ENCODE peak calls at places on chromosomes 6 and 20, in six cellular contexts. T, M, F, R, B and O are unnamed samples. For H3K36me3 and H3K4me1, the result is how much of the 10 kb centered on the place peaks cover.

GRCh38 chr20:20083796-20084195 is 31.5 kb downstream of the CFAP61 start:
- DNase-seq in B (no peak), T (no peak), M (peak), F (no peak), R (no peak), O (no peak)

GRCh38 chr6:7919871-7920270 is 9.3 kb upstream of the TXNDC5 start:
- DNase-seq in T (no peak), F (no peak), B (no peak), M (no peak), R (no peak), O (no peak)

GRCh38 chr20:10555865-10556308 is 117.9 kb downstream of the JAG1 start:
- DNase-seq in R (no peak), F (no peak), B (no peak), M (no peak), T (no peak), O (no peak)

GRCh38 chr6:7204726-7205125 is 97.0 kb downstream of the RREB1 start:
- DNase-seq in M (no peak), F (no peak), R (no peak), T (no peak), B (no peak), O (no peak)

GRCh38 chr6:93059911-93060310 is 359.4 kb downstream of the EPHA7 start:
- DNase-seq in R (no peak), F (no peak), T (no peak), M (no peak), B (no peak), O (no peak)

GRCh38 chr6:166633732-166634535 is 6.9 kb upstream of the RPS6KA2 start:
- DNase-seq in B (no peak), M (no peak), R (no peak), F (no peak), T (no peak), O (no peak)

GRCh38 chr6:130324657-130325056 is 41.2 kb upstream of the TMEM200A start:
- DNase-seq in B (no peak), R (no peak), T (no peak), F (no peak), M (no peak), O (no peak)

GRCh38 chr6:24117016-24117415 is 9.0 kb upstream of the NRSN1 start:
- DNase-seq in F (no peak), B (no peak), R (no peak), M (no peak), T (no peak), O (no peak)

GRCh38 chr6:75090574-75090973 is 115.3 kb downstream of the COL12A1 start:
- DNase-seq in F (no peak), M (no peak), R (no peak), T (no peak), B (no peak), O (no peak)

GRCh38 chr20:31790401-31790800 is 28.8 kb upstream of the MYLK2 start:
- DNase-seq in M (no peak), B (no peak), R (no peak), T (no peak), F (no peak), O (no peak)

GRCh38 chr20:4956200-4956810 is 45.0 kb downstream of the SLC23A2 start:
- DNase-seq in M (no peak), B (no peak), T (no peak), R (no peak), F (no peak), O (no peak)

GRCh38 chr6:53347921-53348435 is 772 bp downstream of the ELOVL5 start:
- DNase-seq in F (peak), M (no peak), T (peak), R (peak), B (peak), O (peak)

GRCh38 chr6:125245523-125246264 is 56.1 kb downstream of the HDDC2 start:
- DNase-seq in M (no peak), R (no peak), F (no peak), T (no peak), B (no peak), O (no peak)

GRCh38 chr20:44600301-44600700 is 17.9 kb downstream of the PKIG start:
- DNase-seq in T (no peak), F (no peak), R (peak), B (no peak), M (no peak), O (no peak)

GRCh38 chr20:36819662-36820061 is 46.1 kb upstream of the DSN1 start:
- DNase-seq in R (no peak), T (no peak), B (no peak), F (no peak), M (no peak), O (no peak)

GRCh38 chr6:168699631-168700315 is 258.8 kb downstream of the SMOC2 start:
- DNase-seq in R (no peak), B (no peak), T (no peak), F (peak), M (no peak), O (no peak)

GRCh38 chr6:43919774-43920173 is 149.8 kb downstream of the VEGFA start:
- DNase-seq in R (no peak), T (no peak), B (no peak), M (no peak), F (no peak), O (no peak)

GRCh38 chr6:30763618-30764489 is 19.5 kb upstream of the IER3 start:
- DNase-seq in T (no peak), B (no peak), F (no peak), R (no peak), M (peak), O (no peak)

GRCh38 chr20:12660918-12661317 is 347.9 kb upstream of the SPTLC3 start:
- DNase-seq in T (no peak), M (no peak), B (no peak), R (no peak), F (no peak), O (no peak)

DNA sequence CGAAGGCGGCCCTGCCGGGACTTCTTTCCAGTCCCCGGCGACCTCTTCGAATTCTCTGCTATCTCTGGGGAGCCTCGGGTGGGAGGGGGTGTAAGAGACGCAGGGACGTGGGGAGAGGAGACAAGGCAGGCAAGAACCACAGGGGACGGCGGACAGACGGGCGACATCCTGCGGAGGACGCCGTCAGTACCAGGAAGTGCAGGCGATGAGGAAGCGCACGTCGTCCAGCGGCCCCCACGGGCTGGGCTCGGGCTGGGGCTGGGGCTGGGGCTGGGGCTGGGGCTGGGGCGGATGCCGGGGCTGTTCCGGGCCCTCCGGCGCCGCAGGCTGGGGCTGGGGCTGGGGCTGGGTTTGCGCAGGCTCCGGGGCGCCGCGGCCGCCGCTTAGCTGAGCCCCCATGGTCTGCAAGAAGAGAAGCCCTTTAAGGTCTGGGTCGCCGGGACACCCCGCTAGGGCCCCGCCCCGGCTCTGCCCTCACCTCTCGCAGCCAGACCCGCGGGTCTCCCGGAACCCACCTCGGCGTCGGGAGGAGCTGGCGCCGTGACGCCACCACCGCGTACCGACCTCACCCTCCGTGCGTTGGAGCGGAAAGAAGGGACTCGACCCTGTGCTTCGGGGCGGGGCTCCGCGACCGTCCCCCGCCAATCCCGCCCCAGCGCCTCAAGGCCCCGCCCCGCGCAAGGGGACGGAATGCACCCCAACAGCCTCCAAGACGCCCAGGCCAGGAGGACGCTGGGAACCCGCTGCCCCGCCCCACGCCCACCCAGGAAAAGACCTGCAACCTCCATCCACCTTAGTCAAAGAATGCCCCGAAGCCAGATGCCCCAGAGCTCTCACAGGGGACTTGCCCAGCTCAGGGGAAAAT is at the start of gene MMP24OS:
- DNase-seq in F (peak), T (peak), M (peak), R (peak), B (peak), O (peak)
- H3K36me3 ChIP-seq in F (under half), T (under half), M (under half), R (under half), B (under half), O (under half)

GRCh38 chr6:17705428-17705777 is 1.3 kb downstream of the NUP153 start:
- DNase-seq in R (no peak), F (peak), M (no peak), B (no peak), T (no peak), O (no peak)
- TF ChIP-seq POLR2A in R (no peak), F (no peak), M (no peak), B (no peak), T (no peak), O (no peak)

DNA sequence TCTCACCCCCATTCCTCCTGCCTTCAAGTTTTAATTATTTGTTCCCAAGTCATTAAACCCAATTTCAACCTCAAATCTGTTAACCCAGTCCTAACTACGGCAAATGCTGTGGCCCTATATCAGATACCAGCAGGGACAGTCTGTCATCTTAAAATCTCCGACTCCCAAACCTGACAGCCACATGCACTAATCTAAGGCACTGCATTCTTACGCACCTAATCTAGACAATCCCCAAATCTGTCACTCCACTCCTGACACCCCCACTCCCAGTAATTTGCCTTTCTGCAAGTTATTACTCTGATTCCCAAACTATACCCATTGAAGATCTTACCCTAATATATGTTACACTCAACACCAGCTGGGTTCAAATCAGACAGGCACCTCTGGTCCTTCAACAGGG is 2.5 kb downstream of the MTCH1 start:
- DNase-seq in M (no peak), R (no peak), B (no peak), F (no peak), T (no peak), O (no peak)
- H3K4me1 ChIP-seq in M (under half), R (half or more), B (half or more), F (under half), T (under half), O (half or more)

DNA sequence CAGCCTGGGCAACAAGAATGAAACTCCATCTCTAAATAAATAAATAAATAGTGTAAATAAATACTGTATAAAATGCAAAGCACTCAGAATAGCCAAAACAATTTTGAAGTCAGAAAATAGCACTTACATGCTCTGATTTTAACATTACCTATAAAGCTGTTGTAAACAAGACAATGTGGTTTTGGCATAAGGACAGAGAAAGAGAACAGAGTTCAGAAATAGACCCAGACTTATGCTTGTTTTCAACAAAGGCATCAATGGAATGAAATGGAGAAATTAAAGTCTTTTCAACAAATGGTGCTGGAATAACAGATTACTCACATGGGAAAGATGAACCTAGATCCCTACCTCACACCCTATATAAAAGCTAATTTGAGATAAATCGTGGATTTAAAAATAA is 10.4 kb downstream of the ACAT2 start:
- DNase-seq in T (no peak), F (no peak), R (no peak), B (no peak), M (no peak), O (no peak)
- H3K36me3 ChIP-seq in T (under half), F (under half), R (half or more), B (under half), M (under half), O (half or more)

GRCh38 chr20:59019217-59019616 is at the start of gene TUBB1:
- DNase-seq in B (peak), M (no peak), F (no peak), R (no peak), T (no peak), O (peak)
- TF ChIP-seq POLR2A in B (no peak), M (no peak), F (no peak), R (no peak), T (no peak), O (no peak)

GRCh38 chr6:15375638-15376290 is 129.9 kb downstream of the JARID2 start:
- DNase-seq in B (no peak), M (no peak), F (no peak), T (no peak), R (no peak), O (no peak)

GRCh38 chr6:15380354-15380753 is 134.5 kb downstream of the JARID2 start:
- DNase-seq in T (no peak), F (no peak), R (no peak), M (no peak), B (no peak), O (no peak)

GRCh38 chr6:15378864-15379263 is 133.0 kb downstream of the JARID2 start:
- DNase-seq in F (no peak), B (no peak), M (no peak), R (no peak), T (no peak), O (no peak)

GRCh38 chr6:15376900-15377487 is 131.1 kb downstream of the JARID2 start:
- DNase-seq in B (no peak), R (no peak), F (no peak), T (no peak), M (no peak), O (no peak)

DNA sequence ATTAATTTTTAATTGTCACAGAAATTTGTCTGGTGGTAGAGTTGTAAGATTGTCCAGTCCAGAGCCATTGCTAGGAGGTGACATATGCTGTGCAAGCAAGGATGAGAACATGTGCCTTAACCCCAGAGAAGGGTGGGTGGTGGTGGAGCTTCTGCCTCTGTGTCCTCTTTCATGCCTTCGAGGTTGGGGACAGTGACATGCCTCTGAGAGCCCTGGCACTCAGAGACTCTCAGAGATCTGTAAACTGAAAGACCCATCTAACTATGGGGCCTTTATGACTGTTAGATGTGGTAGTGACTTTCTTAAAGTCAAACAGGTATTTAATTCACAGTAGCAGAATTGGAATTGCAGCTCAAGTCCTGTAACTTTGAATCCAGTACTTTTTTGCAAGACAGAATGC is 132.4 kb downstream of the JARID2 start:
- DNase-seq in T (no peak), M (no peak), B (no peak), F (no peak), R (no peak), O (no peak)
- H3K4me1 ChIP-seq in T (under half), M (under half), B (under half), F (under half), R (under half), O (under half)

DNA sequence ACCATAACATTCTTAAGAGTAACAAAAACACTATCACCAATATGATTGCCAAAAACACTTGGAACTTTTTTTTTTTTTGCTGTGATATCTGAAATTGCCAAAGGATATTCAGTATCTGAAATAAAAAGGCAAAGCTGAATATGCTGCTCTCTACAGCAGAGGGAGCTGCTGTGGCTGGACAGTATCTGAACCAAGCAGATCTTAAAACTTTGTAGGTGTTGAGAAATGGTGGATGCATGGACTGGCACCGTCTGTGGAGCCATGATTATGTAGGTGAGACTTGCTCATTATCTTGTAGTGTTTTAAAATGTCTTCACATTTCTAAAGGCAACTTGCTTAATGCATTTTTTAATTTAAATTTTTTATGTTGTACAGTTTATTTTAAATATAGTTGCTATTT is 9.2 kb downstream of the PDCD2 start:
- DNase-seq in F (no peak), M (no peak), B (no peak), R (no peak), T (no peak), O (no peak)
- H3K36me3 ChIP-seq in F (under half), M (under half), B (under half), R (half or more), T (under half), O (half or more)